ENCODE peak calls at places on chromosomes 3 and 15, in five cellular contexts. Q, B, U, C and H are unnamed samples.
A peak's percentile ranks its signal among the peaks of the same experiment; 100 is the strongest.

GRCh38 chr3:177597325-177598109 is 400.2 kb upstream of the TBL1XR1 start:
- DNase-seq in U (peak; percentile 87), Q (no peak), C (peak; percentile 17), B (peak; percentile 85), H (peak; percentile 46)

GRCh38 chr3:143604849-143605660 is 243.2 kb downstream of the SLC9A9 start:
- DNase-seq in Q (no peak), U (no peak), C (no peak), B (peak; percentile 49), H (peak; percentile 25)

GRCh38 chr3:128555098-128555825 is 62.3 kb upstream of the GATA2 start:
- DNase-seq in U (no peak), Q (peak; percentile 65), C (no peak), B (no peak), H (no peak)

GRCh38 chr3:140203510-140203909 is 268.5 kb downstream of the CLSTN2 start:
- DNase-seq in B (no peak), Q (no peak), C (no peak), U (no peak), H (no peak)

GRCh38 chr3:179149239-179149887 is 1.2 kb downstream of the PIK3CA start:
- DNase-seq in C (peak; percentile 57), Q (no peak), U (no peak), B (peak; percentile 41), H (peak; percentile 41)

GRCh38 chr3:176663819-176664218 is 533.5 kb downstream of the TBL1XR1 start:
- DNase-seq in Q (no peak), B (peak; percentile 85), U (peak; percentile 10), C (peak; percentile 44), H (no peak)

GRCh38 chr3:20007960-20008359 is 4.1 kb downstream of the PP2D1 start:
- DNase-seq in Q (no peak), C (no peak), B (no peak), U (no peak), H (no peak)

GRCh38 chr3:174202561-174202960 is 656.6 kb upstream of the NAALADL2 start:
- DNase-seq in U (no peak), B (peak; percentile 23), C (no peak), Q (no peak), H (no peak)

GRCh38 chr3:79724206-79724605 is 43.6 kb downstream of the ROBO1 start:
- DNase-seq in B (no peak), Q (no peak), C (no peak), U (no peak), H (no peak)

GRCh38 chr3:28279770-28280169 is 38.4 kb downstream of the CMC1 start:
- DNase-seq in U (no peak), B (peak; percentile 76), C (no peak), Q (no peak), H (no peak)

GRCh38 chr15:86915811-86916331 is 836.2 kb downstream of the AGBL1 start:
- DNase-seq in C (peak; percentile 73), U (peak; percentile 32), B (peak; percentile 54), Q (no peak), H (no peak)

GRCh38 chr15:33045066-33045810 is 149.3 kb downstream of the FMN1 start:
- DNase-seq in C (no peak), B (peak; percentile 81), Q (no peak), U (no peak), H (no peak)

GRCh38 chr3:184651945-184652344 is 59.9 kb downstream of the MAGEF1 start:
- DNase-seq in B (no peak), U (peak; percentile 88), C (no peak), Q (no peak), H (no peak)

GRCh38 chr15:31024979-31025378 is 33.6 kb upstream of the MTMR10 start:
- DNase-seq in Q (no peak), U (peak; percentile 14), B (no peak), C (no peak), H (no peak)

GRCh38 chr3:40097507-40098117 is 211.9 kb upstream of the EIF1B start:
- DNase-seq in U (no peak), Q (no peak), C (no peak), B (no peak), H (no peak)

GRCh38 chr3:195546130-195546560 is 3.0 kb upstream of the PPP1R2 start:
- DNase-seq in B (peak; percentile 84), Q (no peak), C (no peak), U (peak; percentile 79), H (no peak)

GRCh38 chr15:44813231-44813630 is 76.9 kb downstream of the TRIM69 start:
- DNase-seq in Q (no peak), B (no peak), C (no peak), U (no peak), H (no peak)

GRCh38 chr3:8802256-8802655 is 32.8 kb upstream of the OXTR start:
- DNase-seq in B (no peak), U (no peak), Q (no peak), C (no peak), H (no peak)

GRCh38 chr3:194220776-194221735 is 85.1 kb downstream of the HES1 start:
- DNase-seq in B (no peak), Q (no peak), U (peak; percentile 23), C (no peak), H (no peak)

GRCh38 chr3:186264608-186265400 is 97.2 kb downstream of the DGKG start:
- DNase-seq in C (no peak), B (no peak), U (no peak), Q (no peak), H (no peak)

GRCh38 chr3:186273586-186273985 is 88.4 kb downstream of the DGKG start:
- DNase-seq in U (no peak), C (no peak), Q (peak; percentile 65), B (no peak), H (no peak)

GRCh38 chr3:186267758-186268157 is 94.3 kb downstream of the DGKG start:
- DNase-seq in B (no peak), Q (no peak), U (no peak), C (no peak), H (no peak)

GRCh38 chr3:186270711-186271110 is 91.3 kb downstream of the DGKG start:
- DNase-seq in C (no peak), Q (no peak), B (no peak), U (no peak), H (no peak)

DNA sequence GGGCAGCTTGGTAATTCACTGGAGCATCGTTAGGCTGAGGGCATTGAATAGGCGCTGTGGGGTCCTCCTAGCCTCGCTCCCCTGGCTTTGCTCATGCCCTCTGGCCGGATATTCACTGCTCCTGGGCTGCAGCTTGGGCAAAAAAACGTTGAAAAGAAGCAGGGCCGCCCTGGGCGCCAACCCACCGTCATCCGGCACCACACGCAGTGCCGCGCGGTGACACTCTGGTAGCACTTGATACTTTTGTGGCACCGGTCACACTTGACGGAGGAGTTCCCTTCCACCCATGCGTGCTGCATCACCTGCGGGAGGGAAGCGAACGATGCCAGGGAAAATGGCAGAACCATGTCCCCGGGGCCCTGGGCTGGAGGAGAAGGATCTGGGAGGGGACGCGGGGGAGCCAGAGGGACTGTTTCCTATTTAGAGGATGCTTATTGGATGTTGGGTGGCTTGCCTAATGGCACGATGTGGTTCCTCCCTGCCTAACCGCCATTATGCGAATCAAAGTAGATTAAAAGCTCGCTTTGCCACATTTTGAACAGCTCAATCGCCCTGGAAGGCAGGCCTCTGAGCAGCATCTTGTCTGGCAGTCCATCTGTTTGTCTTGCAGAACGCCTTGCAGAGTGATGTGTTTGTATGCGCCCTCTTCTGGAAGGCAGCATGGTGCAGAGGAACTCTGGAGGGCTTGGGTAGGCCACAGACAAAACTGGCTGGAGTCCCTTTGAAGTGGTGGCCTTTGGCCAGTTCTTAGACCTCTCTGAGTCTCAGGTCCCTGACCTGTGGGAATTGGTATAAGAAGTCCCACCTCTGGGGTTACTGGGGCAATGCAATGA is 93.2 kb downstream of the DGKG start:
- DNase-seq in Q (no peak), B (peak; percentile 44), C (no peak), U (no peak), H (no peak)
- TF ChIP-seq CTCF in Q (no peak), B (peak; percentile 12), C (peak; percentile 37), U (peak; percentile 42), H (peak; percentile 53)

GRCh38 chr15:60022379-60022741 is 18.2 kb downstream of the FOXB1 start:
- DNase-seq in U (no peak), C (no peak), Q (no peak), B (no peak), H (no peak)

GRCh38 chr15:60020736-60021135 is 16.6 kb downstream of the FOXB1 start:
- DNase-seq in B (no peak), Q (no peak), U (no peak), C (no peak), H (no peak)

GRCh38 chr15:60021589-60022378 is 17.7 kb downstream of the FOXB1 start:
- DNase-seq in C (no peak), U (peak; percentile 59), B (no peak), Q (no peak), H (no peak)

GRCh38 chr15:60026555-60026954 is 22.4 kb downstream of the FOXB1 start:
- DNase-seq in U (no peak), Q (no peak), B (no peak), C (no peak), H (no peak)
- H3K27me3 ChIP-seq in U (peaks cover 6% of the 10 kb centered on the region), Q (peaks cover 92% of the 10 kb centered on the region), B (no peaks in the 10 kb centered on the region), C (no peaks in the 10 kb centered on the region), H (peaks cover 1% of the 10 kb centered on the region)

GRCh38 chr15:48281674-48282073 is 49.6 kb upstream of the DUT start:
- DNase-seq in C (no peak), B (peak; percentile 49), U (no peak), Q (no peak), H (no peak)
- TF ChIP-seq CTCF in C (no peak), B (peak; percentile 21), U (no peak), Q (no peak), H (no peak)

GRCh38 chr3:30350011-30350410 is 256.4 kb upstream of the TGFBR2 start:
- DNase-seq in B (no peak), Q (no peak), U (no peak), C (peak; percentile 14), H (no peak)
- H3K27me3 ChIP-seq in B (no peaks in the 10 kb centered on the region), Q (no peaks in the 10 kb centered on the region), U (no peaks in the 10 kb centered on the region), C (no peaks in the 10 kb centered on the region), H (no peaks in the 10 kb centered on the region)

GRCh38 chr3:30448436-30448835 is 158.0 kb upstream of the TGFBR2 start:
- DNase-seq in Q (no peak), U (no peak), B (peak; percentile 29), C (no peak), H (no peak)

GRCh38 chr3:30440147-30440604 is 166.2 kb upstream of the TGFBR2 start:
- DNase-seq in U (no peak), C (no peak), B (no peak), Q (no peak), H (no peak)

GRCh38 chr3:30440880-30441279 is 165.5 kb upstream of the TGFBR2 start:
- DNase-seq in B (no peak), Q (no peak), U (no peak), C (peak; percentile 58), H (no peak)

GRCh38 chr3:30439451-30440053 is 166.8 kb upstream of the TGFBR2 start:
- DNase-seq in U (no peak), C (no peak), B (peak; percentile 55), Q (no peak), H (no peak)

GRCh38 chr3:30443756-30444673 is 162.4 kb upstream of the TGFBR2 start:
- DNase-seq in U (no peak), Q (no peak), B (no peak), C (no peak), H (no peak)
- TF ChIP-seq CTCF in U (no peak), Q (no peak), B (no peak), C (no peak), H (no peak)

DNA sequence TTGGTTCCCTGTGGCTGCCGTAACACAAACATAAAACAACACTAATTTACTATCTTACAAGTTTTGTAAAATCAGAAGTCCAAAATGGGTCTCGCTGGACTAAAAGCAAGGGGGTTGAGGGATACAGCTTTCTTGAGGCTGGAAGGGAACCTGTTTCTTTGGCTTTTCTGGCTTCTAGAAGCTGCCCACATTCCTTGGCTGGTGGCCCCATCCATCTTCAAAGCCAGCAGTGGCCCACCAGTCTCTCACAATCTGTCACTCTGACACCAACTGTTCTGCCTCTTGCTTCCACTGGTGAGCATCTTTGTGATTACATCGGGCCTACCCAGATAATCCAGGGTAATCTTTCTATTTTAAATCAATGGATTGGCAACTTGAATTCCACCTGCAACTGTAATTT is 1.1 kb upstream of the ANPEP start:
- DNase-seq in B (no peak), U (no peak), Q (no peak), C (no peak), H (no peak)
- H3K27me3 ChIP-seq in B (no peaks in the 10 kb centered on the region), U (peaks cover 2% of the 10 kb centered on the region), Q (peaks cover 66% of the 10 kb centered on the region), C (peaks cover 22% of the 10 kb centered on the region), H (no peaks in the 10 kb centered on the region)